ENCODE peak calls at places on chromosomes 3 and 15, in five cellular contexts. J is fibroblast of lung; V is activated naive CD4-positive, alpha-beta T cell treated with anti-CD3 and anti-CD28 coated beads, Interleukin-2, amount 50 U/mL, for 72 hours; G is Peyer's patch; R is neural progenitor cell. Z is an unnamed sample.
A peak's percentile ranks its signal among the peaks of the same experiment; 100 is the strongest.

GRCh38 chr15:56598991-56599390 is 134.1 kb upstream of the MNS1 start:
- DNase-seq in J (peak; percentile 86), V (no peak), G (no peak), R (no peak), Z (no peak)

GRCh38 chr15:66824374-66824773 is 122.3 kb downstream of the SMAD6 start:
- DNase-seq in J (no peak), V (no peak), G (no peak), R (no peak), Z (no peak)

GRCh38 chr3:53597136-53597915 is 102.9 kb downstream of the CACNA1D start:
- DNase-seq in J (no peak), V (no peak), G (no peak), R (no peak), Z (peak; percentile 2)

GRCh38 chr3:122942937-122943827 is 84.4 kb downstream of the SEMA5B start:
- DNase-seq in J (peak; percentile 53), V (peak; percentile 54), G (peak; percentile 31), R (peak; percentile 89), Z (peak; percentile 17)

GRCh38 chr3:13772321-13772745 is 107.5 kb downstream of the WNT7A start:
- DNase-seq in J (no peak), V (no peak), G (no peak), R (no peak), Z (no peak)

GRCh38 chr15:40957581-40958051 is 4.3 kb downstream of the CHAC1 start:
- DNase-seq in J (no peak), V (no peak), G (no peak), R (no peak), Z (no peak)

GRCh38 chr3:102200126-102200525 is 234.7 kb upstream of the ZPLD1 start:
- DNase-seq in J (no peak), V (no peak), G (no peak), R (no peak), Z (no peak)

GRCh38 chr3:184145120-184145524 is 10.0 kb downstream of the EIF2B5 start:
- DNase-seq in J (peak; percentile 56), V (no peak), G (peak; percentile 28), R (peak; percentile 65), Z (peak; percentile 39)

GRCh38 chr15:97482521-97482920 is 478.0 kb upstream of the ARRDC4 start:
- DNase-seq in J (no peak), V (no peak), G (no peak), R (peak; percentile 40), Z (no peak)

GRCh38 chr3:166962911-166963310 is 417.2 kb downstream of the ZBBX start:
- DNase-seq in J (no peak), V (no peak), G (no peak), R (no peak), Z (no peak)

GRCh38 chr3:9230596-9230995 is 18.9 kb downstream of the SRGAP3 start:
- DNase-seq in J (no peak), V (no peak), G (no peak), R (no peak), Z (no peak)

GRCh38 chr3:57557088-57557537 is 1.0 kb downstream of the PDE12 start:
- DNase-seq in J (peak; percentile 34), V (no peak), G (peak; percentile 22), R (peak; percentile 24), Z (peak; percentile 58)

GRCh38 chr3:48661501-48662139 is 1.1 kb downstream of the CELSR3 start:
- DNase-seq in J (peak; percentile 49), V (peak; percentile 89), G (peak; percentile 50), R (peak; percentile 90), Z (peak; percentile 43)

GRCh38 chr3:11944052-11944673 is 60.0 kb upstream of the SYN2 start:
- DNase-seq in J (peak; percentile 14), V (no peak), G (no peak), R (peak; percentile 69), Z (peak; percentile 42)

GRCh38 chr3:10374311-10374710 is 53.4 kb upstream of the SEC13 start:
- DNase-seq in J (no peak), V (no peak), G (no peak), R (no peak), Z (no peak)

GRCh38 chr15:88440021-88440420 is 27.2 kb downstream of the MRPL46 start:
- DNase-seq in J (peak; percentile 5), V (no peak), G (no peak), R (no peak), Z (peak; percentile 8)

GRCh38 chr15:63628123-63628822 is 31.1 kb downstream of the FBXL22 start:
- DNase-seq in J (no peak), V (no peak), G (no peak), R (no peak), Z (no peak)

GRCh38 chr3:10570196-10570946 is 65.0 kb upstream of the ATP2B2 start:
- DNase-seq in J (no peak), V (no peak), G (no peak), R (no peak), Z (no peak)

Z was measured in endothelial cell of umbilical vein.